ENCODE peak calls at places on chromosomes 16 and 17, in five cellular contexts. T is neuronal stem cell, H is breast epithelium, D is hepatocyte, V is lower lobe of right lung. W is an unnamed sample.

GRCh38 chr16:1778200-1779179 is 3.9 kb downstream of the SPSB3 start:
- DNase-seq in T (no peak), H (no peak), D (no peak), V (no peak), W (no peak)

GRCh38 chr17:19629449-19629848 is 19.1 kb upstream of the ALDH3A2 start:
- DNase-seq in T (no peak), H (no peak), D (no peak), V (no peak), W (no peak)

GRCh38 chr17:33202796-33203195 is 90.3 kb downstream of the ASIC2 start:
- DNase-seq in T (no peak), H (no peak), D (no peak), V (no peak), W (peak)

GRCh38 chr17:48595107-48595999 is 1.8 kb upstream of the HOXB5 start:
- DNase-seq in T (no peak), H (no peak), D (no peak), V (no peak), W (no peak)

GRCh38 chr16:9739301-9739700 is 442.9 kb downstream of the GRIN2A start:
- DNase-seq in T (no peak), H (no peak), D (no peak), V (no peak), W (no peak)

GRCh38 chr16:56547120-56547948 is 17.5 kb upstream of the MT4 start:
- DNase-seq in T (peak), H (peak), D (peak), V (no peak), W (peak)

GRCh38 chr17:78337244-78338109 is 22.4 kb downstream of the SOCS3 start:
- DNase-seq in T (no peak), H (no peak), D (no peak), V (no peak), W (peak)

GRCh38 chr17:50785126-50785525 is 17.8 kb upstream of the ANKRD40CL start:
- DNase-seq in T (no peak), H (peak), D (no peak), V (no peak), W (no peak)

GRCh38 chr17:48878920-48879898 is 13.4 kb upstream of the ATP5MC1 start:
- DNase-seq in T (peak), H (no peak), D (peak), V (no peak), W (peak)

GRCh38 chr17:48605409-48605864 is 651 bp upstream of the HOXB6 start:
- DNase-seq in T (no peak), H (no peak), D (no peak), V (no peak), W (no peak)

GRCh38 chr17:73131993-73132595 is 32.7 kb upstream of the SSTR2 start:
- DNase-seq in T (no peak), H (no peak), D (no peak), V (no peak), W (no peak)

GRCh38 chr16:4428500-4428899 is 2.8 kb downstream of the DNAJA3 start:
- DNase-seq in T (no peak), H (no peak), D (no peak), V (no peak), W (no peak)

GRCh38 chr17:37293770-37294169 is 82.0 kb upstream of the C17orf78 start:
- DNase-seq in T (no peak), H (no peak), D (no peak), V (no peak), W (no peak)

GRCh38 chr16:54277845-54278703 is 8.5 kb downstream of the IRX3 start:
- DNase-seq in T (peak), H (peak), D (no peak), V (peak), W (no peak)

GRCh38 chr17:19262650-19263620 is 25.8 kb downstream of the EPN2 start:
- DNase-seq in T (no peak), H (no peak), D (peak), V (peak), W (no peak)

GRCh38 chr17:75612906-75613626 is 20.2 kb upstream of the SMIM5 start:
- DNase-seq in T (no peak), H (no peak), D (no peak), V (no peak), W (no peak)

GRCh38 chr17:3887394-3887793 is 5.5 kb downstream of the CAMKK1 start:
- DNase-seq in T (no peak), H (no peak), D (no peak), V (no peak), W (no peak)

GRCh38 chr17:64058547-64059115 is 38.2 kb upstream of the ICAM2 start:
- DNase-seq in T (no peak), H (no peak), D (no peak), V (no peak), W (no peak)

GRCh38 chr17:75457047-75457654 is 716 bp downstream of the TMEM94 start:
- DNase-seq in T (no peak), H (no peak), D (peak), V (peak), W (peak)

GRCh38 chr16:73886378-73886777 is 410.2 kb upstream of the PSMD7 start:
- DNase-seq in T (no peak), H (no peak), D (no peak), V (no peak), W (no peak)

GRCh38 chr17:48542956-48543853 is 1.7 kb downstream of the HOXB2 start:
- DNase-seq in T (no peak), H (no peak), D (peak), V (no peak), W (peak)

GRCh38 chr16:89043636-89044393 is 49.8 kb upstream of the ACSF3 start:
- DNase-seq in T (no peak), H (no peak), D (no peak), V (peak), W (no peak)

GRCh38 chr17:42844271-42844670 is at the start of gene AOC2:
- DNase-seq in T (no peak), H (no peak), D (no peak), V (no peak), W (no peak)

GRCh38 chr17:66552381-66552780 is 250.0 kb downstream of the PRKCA start:
- DNase-seq in T (no peak), H (no peak), D (no peak), V (no peak), W (no peak)

GRCh38 chr16:81645303-81645702 is 133.8 kb upstream of the PLCG2 start:
- DNase-seq in T (no peak), H (peak), D (peak), V (peak), W (peak)

GRCh38 chr17:40264458-40265185 is 23.1 kb upstream of the CDC6 start:
- DNase-seq in T (no peak), H (no peak), D (no peak), V (no peak), W (peak)

GRCh38 chr17:80106176-80106575 is 4.8 kb downstream of the GAA start:
- DNase-seq in T (no peak), H (no peak), D (no peak), V (peak), W (no peak)

GRCh38 chr16:87047221-87048037 is 269.8 kb downstream of the C16orf95 start:
- DNase-seq in T (no peak), H (no peak), D (no peak), V (no peak), W (no peak)

GRCh38 chr17:39750131-39751015 is 12.6 kb downstream of the GRB7 start:
- DNase-seq in T (no peak), H (peak), D (no peak), V (peak), W (peak)

GRCh38 chr17:29039764-29040598 is 3.0 kb upstream of the PIPOX start:
- DNase-seq in T (no peak), H (peak), D (peak), V (no peak), W (no peak)

GRCh38 chr16:15444264-15444663 is 9.9 kb downstream of the BMERB1 start:
- DNase-seq in T (no peak), H (no peak), D (no peak), V (no peak), W (no peak)
- H3K27ac ChIP-seq in T (no peak), H (no peak), D (no peak), V (no peak), W (no peak)

DNA sequence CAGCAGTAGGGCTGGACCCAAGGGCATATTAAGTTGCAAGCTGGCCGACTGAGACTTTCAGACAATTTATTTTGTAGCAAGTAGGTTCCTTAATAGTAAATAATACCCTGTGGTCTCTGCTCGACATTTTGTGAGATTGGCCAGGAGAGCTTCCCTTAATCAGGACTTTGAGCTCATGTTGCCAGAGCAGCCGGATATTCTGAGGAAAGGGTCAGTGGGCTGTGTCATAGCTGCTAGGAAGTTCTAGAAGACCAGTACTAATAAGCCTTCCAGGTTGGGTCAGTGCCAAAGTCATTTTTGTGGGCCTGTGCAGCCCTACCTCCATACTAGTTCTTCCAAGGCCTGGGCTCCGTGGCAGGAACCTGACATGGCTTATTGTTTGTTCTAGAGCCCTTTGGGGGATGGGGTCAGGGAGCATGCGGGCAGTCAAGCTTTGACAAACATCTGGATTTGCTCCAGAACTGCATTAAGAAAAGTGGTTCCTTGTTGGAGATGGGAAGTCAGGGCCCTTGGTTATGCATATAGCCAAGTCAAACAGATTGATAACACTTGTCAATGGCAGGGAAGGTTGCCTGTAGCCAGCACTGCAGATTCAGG is 7.5 kb downstream of the ALKBH5 start:
- DNase-seq in T (no peak), H (no peak), D (peak), V (no peak), W (no peak)
- H3K27ac ChIP-seq in T (no peak), H (peak), D (peak), V (no peak), W (no peak)

GRCh38 chr16:24149102-24149501 is 107.0 kb upstream of the CACNG3 start:
- DNase-seq in T (no peak), H (no peak), D (no peak), V (no peak), W (no peak)

GRCh38 chr16:24150282-24150681 is 105.9 kb upstream of the CACNG3 start:
- DNase-seq in T (no peak), H (no peak), D (no peak), V (no peak), W (no peak)

GRCh38 chr16:24151482-24151939 is 104.6 kb upstream of the CACNG3 start:
- DNase-seq in T (no peak), H (no peak), D (no peak), V (no peak), W (no peak)

GRCh38 chr16:24156777-24157176 is 99.4 kb upstream of the CACNG3 start:
- DNase-seq in T (no peak), H (no peak), D (no peak), V (no peak), W (no peak)

GRCh38 chr16:24152826-24153225 is 103.3 kb upstream of the CACNG3 start:
- DNase-seq in T (no peak), H (no peak), D (peak), V (no peak), W (no peak)
- H3K27ac ChIP-seq in T (no peak), H (no peak), D (no peak), V (no peak), W (no peak)

GRCh38 chr17:81927145-81927652 is 336 bp downstream of the MAFG start:
- DNase-seq in T (no peak), H (no peak), D (no peak), V (no peak), W (no peak)

GRCh38 chr17:81928497-81929252 is 1.1 kb upstream of the MAFG start:
- DNase-seq in T (no peak), H (no peak), D (peak), V (no peak), W (no peak)

GRCh38 chr17:81926451-81927144 is 937 bp downstream of the MAFG start:
- DNase-seq in T (no peak), H (peak), D (peak), V (peak), W (peak)

GRCh38 chr17:81929253-81930141 is 2.0 kb upstream of the MAFG start:
- DNase-seq in T (no peak), H (no peak), D (no peak), V (no peak), W (no peak)

DNA sequence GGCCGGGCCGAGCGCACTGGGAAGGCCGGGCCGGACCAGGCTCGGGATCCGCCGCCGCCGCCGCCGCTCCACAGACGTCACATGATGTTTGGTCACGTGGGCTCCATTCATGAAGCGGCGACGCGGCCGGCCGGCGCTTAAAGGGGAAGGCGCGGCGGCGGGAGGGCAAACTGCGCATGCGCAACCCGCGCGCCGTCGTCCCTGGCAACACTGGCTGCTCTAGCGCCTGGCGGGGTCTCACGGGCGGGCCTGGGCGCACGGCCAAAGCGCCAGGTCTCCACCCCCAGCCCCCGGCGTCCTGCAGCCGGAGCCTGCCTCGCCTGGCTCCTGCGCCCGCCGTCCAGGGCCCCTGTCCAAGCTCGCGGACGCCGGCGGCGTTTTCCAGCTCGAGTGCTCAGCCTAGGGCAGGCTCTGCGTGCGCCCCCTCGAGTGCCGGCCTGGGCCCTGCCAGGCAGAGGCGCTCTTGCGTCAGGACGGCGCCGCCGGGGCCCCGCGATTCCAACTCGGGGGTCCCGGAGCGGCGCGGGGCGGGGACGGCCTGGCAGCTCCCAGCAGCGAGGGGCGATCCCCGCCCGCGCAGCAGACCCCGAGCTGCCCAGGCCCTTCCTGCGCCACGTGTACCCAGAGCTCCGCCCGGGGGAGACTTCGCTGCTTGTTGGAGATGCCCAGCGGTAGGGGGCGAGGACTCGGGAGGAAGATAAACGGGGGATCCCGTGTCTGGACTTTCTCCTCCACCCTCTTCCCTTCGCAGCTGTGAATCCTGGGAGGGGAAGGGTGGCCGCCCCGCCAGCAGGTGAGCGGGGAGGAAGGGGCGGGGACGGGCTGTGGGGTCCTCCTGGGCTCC is at the start of gene MAFG:
- DNase-seq in T (peak), H (peak), D (peak), V (peak), W (peak)
- H3K27ac ChIP-seq in T (peak), H (peak), D (peak), V (peak), W (no peak)

DNA sequence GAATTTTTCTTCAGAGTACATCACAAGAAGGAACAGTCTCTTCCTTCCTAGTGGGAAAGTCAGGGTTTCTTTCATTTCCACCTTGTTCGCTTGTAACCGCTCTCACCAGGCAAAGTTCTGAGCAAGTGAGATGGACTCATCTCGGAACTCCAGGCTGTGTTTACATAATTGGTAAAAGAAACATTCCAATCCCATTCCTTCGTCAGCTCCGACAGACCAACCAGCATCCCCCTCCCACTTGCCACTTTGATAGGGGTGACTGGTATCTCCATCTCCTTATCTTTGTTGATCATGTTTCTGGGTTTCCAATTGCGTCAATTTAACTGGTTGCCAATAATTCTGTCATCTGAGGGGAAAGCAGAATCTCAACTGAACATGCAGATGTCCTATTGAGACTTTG is 36.8 kb upstream of the LYRM9 start:
- DNase-seq in T (no peak), H (no peak), D (no peak), V (no peak), W (no peak)
- H3K27ac ChIP-seq in T (no peak), H (no peak), D (no peak), V (no peak), W (no peak)

DNA sequence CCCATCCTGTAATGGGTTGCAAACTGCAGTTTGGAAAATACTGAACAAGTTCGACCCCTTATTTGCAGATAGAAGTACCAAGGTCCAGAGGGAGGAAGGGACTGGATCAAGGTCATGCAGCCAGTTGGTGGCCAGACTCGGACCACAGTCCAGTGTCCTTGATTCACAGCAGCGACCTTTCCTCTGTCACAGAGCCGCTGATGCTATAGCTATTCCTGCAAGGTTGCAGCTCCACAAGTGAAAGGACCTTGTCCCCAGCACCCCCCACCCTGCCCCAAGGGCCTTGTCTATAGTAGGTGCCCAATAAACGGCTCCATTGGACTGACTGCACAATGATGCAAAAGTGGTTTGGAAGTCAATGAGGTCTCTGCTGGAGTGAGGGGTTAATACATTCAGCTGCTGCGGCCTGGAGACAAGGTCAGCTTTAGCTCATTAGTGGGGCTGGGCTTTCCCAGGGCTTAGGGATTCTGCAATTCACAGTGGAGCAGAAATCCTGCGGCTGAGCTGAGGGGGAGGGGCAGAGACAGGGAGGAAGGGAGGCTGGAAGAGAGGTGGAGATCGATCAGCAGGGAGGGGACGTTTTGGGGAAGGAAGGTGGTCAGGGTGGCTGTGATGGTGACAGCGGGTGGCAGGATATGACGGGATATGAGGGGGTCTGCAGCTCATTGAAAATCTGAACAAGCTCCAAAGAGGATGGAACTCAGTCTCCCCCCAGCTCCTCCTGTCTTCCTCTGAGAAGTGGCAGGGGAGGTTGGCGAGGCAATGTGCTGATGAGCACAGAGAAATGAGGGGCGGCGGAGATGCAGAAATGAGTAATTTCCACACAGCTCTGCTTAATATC is 13.3 kb upstream of the CRHR1 start:
- DNase-seq in T (peak), H (no peak), D (no peak), V (no peak), W (peak)
- H3K27ac ChIP-seq in T (peak), H (no peak), D (no peak), V (no peak), W (no peak)

DNA sequence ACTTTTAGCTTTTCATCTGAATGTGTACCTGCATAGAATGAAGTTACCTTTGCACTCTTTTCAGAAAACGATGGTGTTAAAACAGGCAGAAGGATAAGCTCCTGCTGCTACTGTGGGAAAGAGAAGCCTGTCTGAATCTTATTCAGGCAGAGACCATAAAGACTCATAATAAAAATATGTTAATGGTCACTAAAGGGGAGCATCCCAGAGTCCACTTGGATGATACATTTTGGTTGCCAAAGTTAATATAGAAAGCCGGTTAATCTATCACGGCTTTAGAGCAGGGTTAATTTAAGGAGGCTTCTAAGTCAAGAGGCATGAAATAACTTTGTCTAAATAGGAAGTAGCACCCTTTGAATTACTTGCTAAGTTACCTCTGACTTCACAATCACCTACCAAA is 2.9 kb downstream of the MARCHF10 start:
- DNase-seq in T (no peak), H (no peak), D (no peak), V (no peak), W (no peak)
- H3K27ac ChIP-seq in T (no peak), H (peak), D (no peak), V (no peak), W (no peak)

GRCh38 chr16:31141489-31142108 is 6.1 kb upstream of the PRSS8 start:
- DNase-seq in T (no peak), H (peak), D (peak), V (no peak), W (peak)

GRCh38 chr16:31135535-31136286 is at the start of gene PRSS8:
- DNase-seq in T (no peak), H (peak), D (peak), V (peak), W (peak)

GRCh38 chr16:31136287-31136662 is 748 bp upstream of the PRSS8 start:
- DNase-seq in T (no peak), H (no peak), D (no peak), V (no peak), W (no peak)

GRCh38 chr16:31142109-31143035 is 6.8 kb upstream of the PRSS8 start:
- DNase-seq in T (peak), H (peak), D (peak), V (peak), W (peak)

GRCh38 chr16:31138621-31139578 is 3.4 kb upstream of the PRSS8 start:
- DNase-seq in T (no peak), H (peak), D (peak), V (peak), W (peak)
- H3K27ac ChIP-seq in T (no peak), H (peak), D (peak), V (peak), W (no peak)

GRCh38 chr16:67664258-67664657 is 2.3 kb downstream of the ENKD1 start:
- DNase-seq in T (no peak), H (no peak), D (no peak), V (no peak), W (no peak)
- H3K27ac ChIP-seq in T (no peak), H (no peak), D (no peak), V (no peak), W (no peak)

GRCh38 chr16:2905988-2906387 is 5.7 kb upstream of the FLYWCH1 start:
- DNase-seq in T (no peak), H (no peak), D (no peak), V (no peak), W (no peak)
- H3K27ac ChIP-seq in T (peak), H (peak), D (peak), V (peak), W (no peak)